ENCODE peak calls at places on chromosomes 5 and 9, in four cellular contexts. L is cardiac muscle cell, S is psoas muscle, C is AG09319. F is an unnamed sample.

GRCh38 chr9:113484258-113484730 is 20.8 kb downstream of the RGS3 start:
- DNase-seq in L (no peak), S (peak), C (no peak), F (no peak)

GRCh38 chr5:9046756-9047481 is 499.0 kb downstream of the SEMA5A start:
- DNase-seq in S (no peak), L (peak), C (peak), F (no peak)

GRCh38 chr9:137970686-137971476 is 93.3 kb downstream of the CACNA1B start:
- DNase-seq in C (no peak), L (no peak), S (peak), F (no peak)

GRCh38 chr9:794386-794785 is 47.1 kb upstream of the DMRT1 start:
- DNase-seq in L (no peak), S (no peak), C (no peak), F (no peak)

GRCh38 chr9:132977626-132978450 is 656 bp upstream of the GFI1B start:
- DNase-seq in S (peak), C (peak), L (peak), F (peak)

GRCh38 chr5:134543820-134544692 is 18.6 kb downstream of the JADE2 start:
- DNase-seq in L (no peak), C (no peak), S (peak), F (peak)

GRCh38 chr9:21558627-21559401 is 76.7 kb upstream of the IFNE start:
- DNase-seq in C (no peak), L (no peak), S (no peak), F (no peak)

GRCh38 chr5:152556779-152557178 is 151.7 kb upstream of the NMUR2 start:
- DNase-seq in S (no peak), C (no peak), L (peak), F (no peak)

GRCh38 chr9:19901586-19901985 is 112.7 kb upstream of the SLC24A2 start:
- DNase-seq in L (no peak), C (no peak), S (no peak), F (no peak)

GRCh38 chr9:129125478-129125877 is 14.3 kb downstream of the PTPA start:
- DNase-seq in S (no peak), C (no peak), L (no peak), F (no peak)

GRCh38 chr9:27359763-27360162 is 62.8 kb upstream of the EQTN start:
- DNase-seq in C (no peak), L (no peak), S (no peak), F (no peak)

DNA sequence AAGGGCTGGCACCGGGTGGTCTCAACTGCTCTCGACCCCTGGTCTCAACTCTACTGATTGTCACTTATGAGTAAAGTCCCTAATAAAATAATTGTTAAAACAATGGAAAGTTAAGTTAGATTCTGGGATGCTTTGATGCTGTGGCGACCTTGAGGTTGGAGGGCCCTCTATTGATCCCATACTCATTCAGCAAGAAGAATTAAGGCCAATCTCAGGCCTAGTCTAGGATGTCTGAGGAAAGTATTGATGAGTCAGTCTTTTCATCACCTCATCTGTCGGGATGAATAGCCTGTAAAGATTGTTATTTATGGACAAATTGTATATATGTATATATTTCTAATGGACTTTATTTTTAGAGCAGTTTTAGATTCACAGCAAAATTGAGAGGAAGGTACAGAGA is 50.8 kb downstream of the WDR36 start:
- DNase-seq in C (no peak), S (no peak), L (no peak), F (no peak)
- TF ChIP-seq CTCF in C (peak), S (no peak), L (no peak), F (no peak)

GRCh38 chr9:91771027-91771426 is 179.0 kb downstream of the ROR2 start:
- DNase-seq in S (no peak), C (peak), L (peak), F (no peak)
- TF ChIP-seq CTCF in S (no peak), C (peak), L (peak), F (no peak)

DNA sequence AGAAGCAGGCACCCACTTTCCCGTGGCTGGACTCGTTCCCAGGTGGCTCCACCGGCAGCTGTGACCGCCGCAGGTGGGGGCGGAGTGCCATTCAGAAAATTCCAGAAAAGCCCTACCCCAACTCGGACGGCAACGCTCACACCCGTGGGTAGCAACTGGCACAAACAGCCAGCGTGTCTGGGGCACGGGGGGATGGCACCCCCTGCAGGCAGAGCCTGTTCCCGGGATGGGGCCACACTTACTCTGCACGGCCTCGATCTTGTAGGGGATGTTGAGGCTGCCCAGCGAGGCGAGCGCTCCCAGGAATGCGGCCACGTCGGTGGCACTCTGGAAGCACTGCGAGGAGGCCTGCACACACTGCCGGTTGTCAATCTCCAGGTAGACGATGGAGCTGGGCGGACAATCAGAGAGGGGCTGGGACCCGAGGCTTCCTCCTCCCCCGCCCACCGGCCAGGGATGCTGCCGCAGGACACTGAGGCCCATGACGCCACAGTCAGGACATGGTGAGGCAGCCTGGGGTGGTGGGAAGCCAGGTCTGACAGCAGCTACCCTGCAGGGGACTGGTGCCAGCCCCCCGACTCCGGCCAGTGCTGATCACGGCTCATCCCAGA is 20.2 kb upstream of the SEC16A start:
- DNase-seq in L (no peak), S (no peak), C (no peak), F (no peak)
- TF ChIP-seq CTCF in L (no peak), S (no peak), C (no peak), F (no peak)

GRCh38 chr5:62647241-62647640 is 68.6 kb downstream of the LRRC70 start:
- DNase-seq in L (no peak), S (no peak), C (no peak), F (no peak)

GRCh38 chr5:62649025-62649424 is 70.4 kb downstream of the LRRC70 start:
- DNase-seq in L (no peak), S (no peak), C (no peak), F (no peak)

GRCh38 chr5:62640437-62640836 is 61.8 kb downstream of the LRRC70 start:
- DNase-seq in S (no peak), L (no peak), C (no peak), F (no peak)

GRCh38 chr5:62645223-62645622 is 66.6 kb downstream of the LRRC70 start:
- DNase-seq in L (no peak), S (no peak), C (no peak), F (no peak)

GRCh38 chr5:62643556-62644451 is 65.2 kb downstream of the LRRC70 start:
- DNase-seq in L (no peak), C (no peak), S (no peak), F (no peak)
- TF ChIP-seq CTCF in L (no peak), C (no peak), S (no peak), F (no peak)

DNA sequence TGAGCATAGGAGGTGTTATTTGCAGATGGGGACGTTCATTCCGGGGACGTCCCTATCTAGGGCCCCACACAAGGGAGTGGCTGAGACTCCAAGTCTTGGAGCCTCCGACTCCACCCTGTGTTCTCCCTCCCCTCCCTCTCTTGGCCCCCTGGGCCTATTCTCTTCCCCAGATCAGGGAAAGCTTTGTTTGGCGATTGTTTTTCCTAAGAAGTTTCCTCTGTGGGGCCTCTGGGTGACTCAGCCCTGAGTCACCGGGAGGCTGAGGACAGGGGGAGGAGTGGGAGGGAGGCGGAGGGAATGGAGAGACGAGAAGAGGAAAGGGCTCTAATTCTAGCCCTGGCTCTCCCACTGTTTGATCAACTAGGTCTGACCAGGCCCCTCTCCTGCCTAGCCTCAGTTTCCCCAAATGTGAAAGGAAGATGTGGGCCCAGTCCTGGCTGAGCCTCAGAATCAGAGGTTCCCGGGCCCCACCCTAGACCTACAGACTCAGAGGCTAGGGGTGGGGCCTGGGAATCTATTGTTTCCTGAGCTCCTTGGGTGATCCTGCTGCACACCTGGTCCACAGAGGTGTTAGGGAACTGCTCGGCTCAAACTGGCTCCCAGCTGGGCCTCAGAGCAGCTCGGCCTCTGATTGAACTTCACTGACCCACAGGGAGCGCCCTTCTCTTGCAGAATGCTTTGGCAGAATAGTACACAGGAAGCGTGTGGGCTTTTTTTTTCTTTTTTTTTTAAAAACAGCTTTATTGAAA is 19.2 kb downstream of the GSN start:
- DNase-seq in L (peak), S (peak), C (peak), F (peak)
- TF ChIP-seq CTCF in L (peak), S (peak), C (peak), F (no peak)

GRCh38 chr9:38068866-38069628 is at the start of gene SHB:
- DNase-seq in L (peak), S (peak), C (no peak), F (peak)
- TF ChIP-seq CTCF in L (no peak), S (no peak), C (no peak), F (peak)

DNA sequence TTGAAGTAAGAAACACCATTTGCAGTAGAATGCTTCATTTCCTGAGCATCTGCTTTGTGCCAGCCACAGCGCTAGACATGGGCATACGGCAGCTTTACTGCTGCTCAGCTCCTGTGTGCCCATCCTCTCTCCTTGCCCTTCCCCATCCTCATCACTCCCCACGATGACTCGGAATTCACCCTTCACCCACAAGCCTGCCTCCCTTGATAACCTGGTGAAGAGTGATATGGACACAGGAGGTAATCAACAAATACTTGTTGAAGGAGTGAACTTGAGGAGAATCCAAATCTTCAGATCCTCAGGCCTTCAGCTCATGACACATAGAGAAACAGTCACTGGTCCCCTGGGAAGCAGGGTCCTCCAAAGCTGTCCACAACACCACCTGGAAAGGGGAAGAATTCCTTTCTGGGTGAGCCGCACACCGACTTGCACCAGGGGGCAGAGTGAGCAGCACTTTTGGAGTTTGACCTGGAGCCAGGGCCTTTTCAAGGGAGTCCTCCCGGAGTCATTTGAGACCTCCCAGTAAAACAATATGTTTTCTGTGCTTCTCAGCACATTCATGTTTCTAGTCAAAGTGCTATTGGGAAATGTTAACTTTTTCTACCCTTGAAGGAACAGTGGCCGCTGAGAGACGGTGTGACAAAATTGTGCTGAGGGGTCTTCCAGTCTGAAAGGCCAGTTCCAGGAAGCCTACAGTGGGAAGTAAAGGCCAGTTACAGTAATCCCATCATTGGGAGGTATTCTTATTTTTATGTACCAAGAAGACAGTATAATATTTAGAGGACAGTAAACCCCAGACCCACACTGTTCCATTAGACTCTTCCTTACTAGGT is 332.3 kb downstream of the CWC27 start:
- DNase-seq in L (peak), S (peak), C (peak), F (no peak)
- TF ChIP-seq CTCF in L (peak), S (peak), C (peak), F (peak)

F was measured in CD14-positive monocyte.